ENCODE peak calls at places on chromosomes 1 and 21, in nine cellular contexts. A is occipital lobe; L is ELR; K is T-helper 2 cell; F is stimulated activated CD8-positive, alpha-beta memory T cell treated with anti-CD3 and anti-CD28 coated beads, Interleukin-12 subunit alpha, Interleukin-12 subunit beta, amount 100 ng/mL, for 1 hour; D is uterus; O is bronchial epithelial cell; U is NCI-H748 treated with DMSO at 0.1 percent for 48 hours; C is stimulated activated CD4-positive, alpha-beta T cell treated with anti-CD3 and anti-CD28 coated beads, Interleukin-12 subunit alpha, Interleukin-12 subunit beta, amount 100 ng/mL, for 4 hours. Q is an unnamed sample.

GRCh38 chr1:40921522-40921921 is 58.0 kb upstream of the CTPS1 start:
- DNase-seq in D (no peak), C (no peak), L (no peak), F (no peak), A (no peak), U (no peak), O (no peak), K (no peak), Q (no peak)

GRCh38 chr21:45322231-45322959 is 34.7 kb upstream of the POFUT2 start:
- DNase-seq in L (no peak), U (no peak), F (no peak), A (no peak), O (no peak), K (no peak), D (no peak), C (no peak), Q (no peak)

GRCh38 chr1:87129606-87130005 is 199.1 kb upstream of the LMO4 start:
- DNase-seq in D (peak; percentile 59), F (no peak), O (no peak), L (no peak), A (no peak), U (no peak), K (no peak), C (no peak), Q (no peak)

GRCh38 chr1:167168424-167168823 is 52.3 kb upstream of the POU2F1 start:
- DNase-seq in F (no peak), U (no peak), A (no peak), K (no peak), L (no peak), D (no peak), O (no peak), C (no peak), Q (no peak)

GRCh38 chr1:60866884-60867648 is 215.3 kb upstream of the NFIA start:
- DNase-seq in A (no peak), F (no peak), U (no peak), D (no peak), C (no peak), O (no peak), L (no peak), K (no peak), Q (no peak)

GRCh38 chr1:117003253-117003875 is 1.8 kb downstream of the CD101 start:
- DNase-seq in D (no peak), K (no peak), L (no peak), F (no peak), C (no peak), A (no peak), O (no peak), U (no peak), Q (no peak)

GRCh38 chr1:51019811-51020210 is 49.8 kb downstream of the CDKN2C start:
- DNase-seq in C (no peak), D (no peak), K (no peak), A (no peak), O (no peak), U (no peak), L (no peak), F (no peak), Q (no peak)

GRCh38 chr1:165580931-165581871 is 37.4 kb downstream of the LRRC52 start:
- DNase-seq in U (no peak), L (peak; percentile 53), A (no peak), F (no peak), D (no peak), C (no peak), K (no peak), O (peak; percentile 88), Q (no peak)

GRCh38 chr1:41851589-41851988 is 67.1 kb downstream of the HIVEP3 start:
- DNase-seq in K (no peak), L (peak; percentile 91), C (no peak), F (no peak), O (peak; percentile 95), D (no peak), A (no peak), U (no peak), Q (no peak)

GRCh38 chr1:161958425-161958824 is 65.2 kb downstream of the OLFML2B start:
- DNase-seq in O (peak; percentile 20), U (no peak), D (no peak), F (no peak), C (no peak), A (peak; percentile 20), L (peak; percentile 75), K (no peak), Q (no peak)

GRCh38 chr1:160081261-160081936 is at the start of gene KCNJ9:
- DNase-seq in D (no peak), K (no peak), U (no peak), F (no peak), O (no peak), L (no peak), A (peak; percentile 91), C (no peak), Q (no peak)

GRCh38 chr1:14181191-14181793 is 417.2 kb upstream of the KAZN start:
- DNase-seq in A (no peak), O (no peak), K (no peak), D (no peak), U (no peak), C (no peak), F (no peak), L (no peak), Q (no peak)

GRCh38 chr1:86068126-86068805 is 88.3 kb downstream of the COL24A1 start:
- DNase-seq in O (no peak), D (no peak), C (no peak), K (no peak), A (no peak), U (no peak), F (no peak), L (no peak), Q (no peak)

GRCh38 chr1:7847599-7847998 is 5.3 kb downstream of the UTS2 start:
- DNase-seq in U (no peak), K (no peak), O (peak; percentile 8), C (no peak), L (peak; percentile 46), A (no peak), F (no peak), D (no peak), Q (no peak)

GRCh38 chr1:168266644-168267186 is 14.0 kb upstream of the TBX19 start:
- DNase-seq in D (no peak), K (no peak), F (no peak), U (no peak), L (peak; percentile 13), O (peak; percentile 14), C (no peak), A (no peak), Q (no peak)

GRCh38 chr21:33268736-33269441 is 2.7 kb downstream of the IL10RB start:
- DNase-seq in U (peak; percentile 81), F (no peak), C (peak; percentile 41), A (no peak), D (no peak), O (peak; percentile 86), K (no peak), L (no peak), Q (peak; percentile 10)

GRCh38 chr1:156191292-156191954 is 2.5 kb upstream of the SLC25A44 start:
- DNase-seq in A (no peak), F (no peak), L (no peak), U (no peak), K (no peak), C (no peak), D (no peak), O (no peak), Q (no peak)

GRCh38 chr21:29504751-29505321 is 206.1 kb downstream of the BACH1 start:
- DNase-seq in K (no peak), A (no peak), U (no peak), C (no peak), F (no peak), L (peak; percentile 22), D (no peak), O (peak; percentile 43), Q (no peak)

GRCh38 chr1:63794927-63795326 is 21.1 kb downstream of the ROR1 start:
- DNase-seq in O (no peak), F (no peak), K (no peak), U (no peak), A (no peak), D (no peak), L (peak; percentile 9), C (no peak), Q (no peak)

GRCh38 chr1:7117265-7117598 is 332.0 kb downstream of the CAMTA1 start:
- DNase-seq in C (no peak), A (no peak), O (no peak), F (no peak), D (no peak), K (no peak), L (no peak), U (no peak), Q (no peak)

GRCh38 chr1:114695430-114696093 is at the start of gene AMPD1:
- DNase-seq in D (no peak), K (no peak), L (peak; percentile 57), C (no peak), O (peak; percentile 56), A (no peak), U (no peak), F (no peak), Q (no peak)